ENCODE peak calls at places on chromosome 1, in five cellular contexts. M is left ventricle myocardium inferior, K is hepatocyte, T is foreskin fibroblast, F is lung. B is an unnamed sample.

GRCh38 chr1:29624747-29625420 is 388.6 kb downstream of the PTPRU start:
- DNase-seq in M (no peak), F (no peak), T (no peak), K (no peak), B (no peak)

GRCh38 chr1:89721351-89721750 is 88.4 kb downstream of the LRRC8C start:
- DNase-seq in F (no peak), M (no peak), T (peak; percentile 41), K (no peak), B (peak; percentile 61)

GRCh38 chr1:164635074-164635783 is 76.2 kb downstream of the PBX1 start:
- DNase-seq in F (no peak), K (no peak), T (no peak), M (no peak), B (no peak)

GRCh38 chr1:41741244-41741643 is 177.5 kb downstream of the HIVEP3 start:
- DNase-seq in K (no peak), F (no peak), M (no peak), T (no peak), B (no peak)

GRCh38 chr1:224276768-224277487 is 53.0 kb downstream of the NVL start:
- DNase-seq in F (no peak), T (no peak), K (no peak), M (no peak), B (no peak)

GRCh38 chr1:232868793-232869491 is 63.7 kb downstream of the MAP10 start:
- DNase-seq in F (peak; percentile 51), T (peak; percentile 60), K (peak; percentile 29), M (no peak), B (peak; percentile 100)

GRCh38 chr1:218473527-218473926 is 128.4 kb downstream of the TGFB2 start:
- DNase-seq in M (no peak), T (no peak), F (no peak), K (no peak), B (peak; percentile 52)

GRCh38 chr1:69433073-69433472 is 134.6 kb upstream of the LRRC7 start:
- DNase-seq in K (no peak), F (no peak), M (no peak), T (no peak), B (peak; percentile 1)

GRCh38 chr1:41353744-41354143 is 7.5 kb upstream of the FOXO6 start:
- DNase-seq in F (no peak), M (no peak), T (no peak), K (no peak), B (no peak)

GRCh38 chr1:155729031-155729898 is 40.4 kb downstream of the DAP3 start:
- DNase-seq in K (peak; percentile 84), M (no peak), T (peak; percentile 52), F (peak; percentile 51), B (peak; percentile 80)

GRCh38 chr1:196377811-196378210 is 230.4 kb downstream of the KCNT2 start:
- DNase-seq in K (no peak), M (no peak), T (no peak), F (no peak), B (no peak)

GRCh38 chr1:6073480-6074053 is 27.9 kb downstream of the KCNAB2 start:
- DNase-seq in M (no peak), T (no peak), K (no peak), F (no peak), B (no peak)

GRCh38 chr1:199752688-199753027 is 274.9 kb upstream of the NR5A2 start:
- DNase-seq in T (no peak), K (no peak), M (no peak), F (no peak), B (no peak)

GRCh38 chr1:9594471-9595155 is 5.9 kb downstream of the TMEM201 start:
- DNase-seq in F (no peak), M (no peak), T (no peak), K (no peak), B (no peak)

GRCh38 chr1:34188418-34188817 is 11.7 kb downstream of the C1orf94 start:
- DNase-seq in F (no peak), T (no peak), K (no peak), M (no peak), B (no peak)

GRCh38 chr1:8189931-8190483 is 127.9 kb upstream of the SLC45A1 start:
- DNase-seq in F (no peak), T (no peak), M (no peak), K (peak; percentile 53), B (peak; percentile 70)

GRCh38 chr1:173489149-173489600 is 12.0 kb downstream of the PRDX6 start:
- DNase-seq in F (no peak), K (peak; percentile 41), M (no peak), T (no peak), B (no peak)

GRCh38 chr1:246959944-246960693 is 28.4 kb upstream of the AHCTF1 start:
- DNase-seq in T (no peak), F (no peak), M (no peak), K (no peak), B (no peak)

DNA sequence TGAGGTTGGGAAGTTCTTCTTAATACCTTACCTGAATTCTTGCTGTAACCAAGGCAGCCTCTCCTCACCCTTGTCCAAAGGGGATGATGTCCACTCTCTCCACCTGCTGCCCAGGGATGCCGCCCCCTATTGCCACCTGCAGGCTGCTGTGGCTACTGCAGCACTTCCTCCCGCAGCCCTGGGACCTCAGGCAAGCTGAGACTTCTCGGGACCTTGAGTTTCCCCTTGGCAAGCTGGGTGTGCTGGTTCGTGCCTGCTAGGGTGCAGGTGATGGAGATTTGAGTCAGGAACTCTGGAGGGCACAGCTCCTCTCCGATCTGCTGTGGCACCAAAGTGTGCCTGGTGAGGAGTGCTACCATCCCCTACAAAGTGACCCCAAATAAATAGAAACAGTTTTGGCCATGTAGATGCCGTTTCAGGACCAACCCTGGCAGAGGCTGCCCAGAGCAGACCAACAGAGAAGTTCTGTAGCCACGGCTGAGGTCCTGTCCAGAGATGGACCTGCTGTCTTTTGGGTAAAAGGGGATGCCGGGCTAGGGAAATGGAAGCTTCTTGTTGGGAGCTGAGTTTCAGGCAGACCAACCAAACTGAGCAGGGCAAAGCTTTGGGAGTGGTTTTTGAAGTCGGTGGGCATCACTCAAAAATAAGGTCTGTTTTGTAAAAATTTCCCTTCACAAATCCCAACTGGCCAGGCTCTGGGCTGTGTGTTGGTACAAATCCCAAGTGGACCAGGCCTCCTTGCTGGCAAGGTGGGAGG is 31.7 kb downstream of the RUNX3 start:
- DNase-seq in F (peak; percentile 54), M (no peak), K (peak; percentile 75), T (no peak), B (peak; percentile 57)
- TF ChIP-seq CTCF in F (peak; percentile 58), M (peak; percentile 80), K (peak; percentile 67), T (peak; percentile 92), B (peak; percentile 75)

DNA sequence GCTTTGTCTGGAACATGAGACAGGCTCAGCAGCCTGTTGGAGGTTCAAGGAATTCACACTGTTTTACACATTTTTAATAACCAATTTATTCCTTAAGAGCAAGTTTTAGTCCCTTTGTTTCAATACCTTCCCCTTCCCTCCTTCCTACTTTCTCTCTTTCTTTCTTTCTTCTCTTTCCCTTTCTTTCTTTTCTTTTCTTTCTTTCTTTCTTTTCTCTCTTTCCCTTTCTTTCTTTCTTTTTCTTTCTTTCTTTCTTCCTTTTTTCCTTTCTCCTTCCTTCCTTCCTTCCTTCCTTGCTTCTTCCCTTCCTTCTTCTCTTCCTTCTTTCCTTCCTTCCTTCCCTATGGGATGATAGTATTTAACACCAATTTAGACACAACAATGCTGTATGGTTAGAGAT is 164.2 kb downstream of the CENPF start:
- DNase-seq in K (no peak), T (no peak), F (no peak), M (no peak), B (no peak)
- TF ChIP-seq CTCF in K (no peak), T (no peak), F (no peak), M (no peak), B (no peak)

GRCh38 chr1:217049081-217049480 is 325.9 kb upstream of the ESRRG start:
- DNase-seq in F (no peak), K (no peak), M (no peak), T (no peak), B (no peak)

GRCh38 chr1:217052196-217052595 is 329.0 kb upstream of the ESRRG start:
- DNase-seq in M (no peak), K (no peak), T (no peak), F (no peak), B (no peak)

GRCh38 chr1:217053666-217054065 is 330.4 kb upstream of the ESRRG start:
- DNase-seq in F (no peak), T (no peak), K (no peak), M (no peak), B (no peak)

GRCh38 chr1:217048104-217048707 is 325.0 kb upstream of the ESRRG start:
- DNase-seq in F (no peak), T (no peak), K (no peak), M (no peak), B (peak; percentile 41)
- TF ChIP-seq CTCF in F (no peak), T (no peak), K (peak; percentile 11), M (peak; percentile 9), B (peak; percentile 19)

GRCh38 chr1:39392851-39393573 is 98.4 kb upstream of the BMP8A start:
- DNase-seq in T (no peak), M (no peak), F (no peak), K (no peak), B (no peak)

GRCh38 chr1:39391741-39392679 is 99.4 kb upstream of the BMP8A start:
- DNase-seq in K (peak; percentile 31), T (peak; percentile 87), M (no peak), F (no peak), B (peak; percentile 82)

GRCh38 chr1:39386997-39387396 is 104.4 kb upstream of the BMP8A start:
- DNase-seq in K (no peak), T (no peak), F (no peak), M (no peak), B (no peak)

GRCh38 chr1:39385067-39385988 is 106.1 kb upstream of the BMP8A start:
- DNase-seq in K (no peak), F (no peak), M (no peak), T (no peak), B (no peak)

DNA sequence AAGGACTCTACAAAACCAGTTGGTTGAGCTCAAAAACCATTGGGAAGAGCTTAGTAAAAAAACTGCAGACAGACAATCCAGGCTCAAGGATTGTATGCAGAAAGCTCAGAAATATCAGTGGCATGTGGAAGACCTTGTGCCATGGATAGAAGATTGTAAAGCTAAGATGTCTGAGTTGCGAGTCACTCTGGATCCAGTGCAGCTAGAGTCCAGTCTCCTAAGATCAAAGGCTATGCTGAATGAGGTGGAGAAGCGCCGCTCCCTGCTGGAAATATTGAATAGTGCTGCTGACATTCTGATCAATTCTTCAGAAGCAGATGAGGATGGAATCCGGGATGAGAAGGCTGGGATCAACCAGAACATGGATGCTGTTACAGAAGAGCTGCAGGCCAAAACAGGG is 104.0 kb upstream of the BMP8A start:
- DNase-seq in K (peak; percentile 40), T (peak; percentile 90), M (no peak), F (no peak), B (peak; percentile 55)
- TF ChIP-seq CTCF in K (peak; percentile 15), T (peak; percentile 48), M (no peak), F (no peak), B (peak; percentile 32)